ENCODE peak calls at places on chromosomes 12 and 14, in nine cellular contexts. One of them, this sample, is unnamed.

GRCh38 chr14:30339311-30339901 is 219.6 kb upstream of the G2E3 start:
- DNase-seq in heart right ventricle: no peak
- DNase-seq in mesothelial cell of epicardium: no peak
- DNase-seq in HCT116: no peak
- DNase-seq in Panc1: no peak
- DNase-seq in fibroblast of lung: no peak
- DNase-seq in PC-3: no peak
- DNase-seq in tibial artery: no peak
- DNase-seq in B cell: no peak
- DNase-seq in this sample: no peak

GRCh38 chr12:105433804-105434203 is 103.3 kb downstream of the C12orf75 start:
- DNase-seq in heart right ventricle: no peak
- DNase-seq in mesothelial cell of epicardium: no peak
- DNase-seq in HCT116: no peak
- DNase-seq in Panc1: no peak
- DNase-seq in fibroblast of lung: peak; percentile 88
- DNase-seq in PC-3: peak; percentile 88
- DNase-seq in tibial artery: no peak
- DNase-seq in B cell: no peak
- DNase-seq in this sample: no peak

GRCh38 chr14:53663709-53664108 is 292.9 kb downstream of the BMP4 start:
- DNase-seq in heart right ventricle: peak; percentile 16
- DNase-seq in mesothelial cell of epicardium: no peak
- DNase-seq in HCT116: peak; percentile 47
- DNase-seq in Panc1: no peak
- DNase-seq in fibroblast of lung: peak; percentile 12
- DNase-seq in PC-3: peak; percentile 53
- DNase-seq in tibial artery: no peak
- DNase-seq in B cell: no peak
- DNase-seq in this sample: no peak

GRCh38 chr14:99185436-99186068 is 86.4 kb downstream of the BCL11B start:
- DNase-seq in heart right ventricle: no peak
- DNase-seq in mesothelial cell of epicardium: no peak
- DNase-seq in HCT116: no peak
- DNase-seq in Panc1: no peak
- DNase-seq in fibroblast of lung: no peak
- DNase-seq in PC-3: no peak
- DNase-seq in tibial artery: peak; percentile 35
- DNase-seq in B cell: no peak
- DNase-seq in this sample: no peak

GRCh38 chr12:13203028-13203922 is 6.7 kb downstream of the EMP1 start:
- DNase-seq in heart right ventricle: peak; percentile 58
- DNase-seq in mesothelial cell of epicardium: no peak
- DNase-seq in HCT116: no peak
- DNase-seq in Panc1: no peak
- DNase-seq in fibroblast of lung: no peak
- DNase-seq in PC-3: no peak
- DNase-seq in tibial artery: peak; percentile 75
- DNase-seq in B cell: no peak
- DNase-seq in this sample: no peak

GRCh38 chr12:48865441-48866290 is at the start of gene RND1:
- DNase-seq in heart right ventricle: peak; percentile 80
- DNase-seq in mesothelial cell of epicardium: peak; percentile 77
- DNase-seq in HCT116: peak; percentile 89
- DNase-seq in Panc1: peak; percentile 76
- DNase-seq in fibroblast of lung: peak; percentile 87
- DNase-seq in PC-3: peak; percentile 95
- DNase-seq in tibial artery: peak; percentile 95
- DNase-seq in B cell: peak; percentile 87
- DNase-seq in this sample: peak; percentile 93

GRCh38 chr12:91717804-91718203 is 427.8 kb downstream of the BTG1 start:
- DNase-seq in heart right ventricle: no peak
- DNase-seq in mesothelial cell of epicardium: no peak
- DNase-seq in HCT116: no peak
- DNase-seq in Panc1: no peak
- DNase-seq in fibroblast of lung: no peak
- DNase-seq in PC-3: no peak
- DNase-seq in tibial artery: no peak
- DNase-seq in B cell: no peak
- DNase-seq in this sample: no peak

GRCh38 chr12:3882896-3883564 is 9.8 kb upstream of the PARP11 start:
- DNase-seq in heart right ventricle: no peak
- DNase-seq in mesothelial cell of epicardium: no peak
- DNase-seq in HCT116: peak; percentile 4
- DNase-seq in Panc1: no peak
- DNase-seq in fibroblast of lung: peak; percentile 7
- DNase-seq in PC-3: peak; percentile 9
- DNase-seq in tibial artery: no peak
- DNase-seq in B cell: no peak
- DNase-seq in this sample: no peak

GRCh38 chr12:107318554-107318803 is 225.1 kb upstream of the CRY1 start:
- DNase-seq in heart right ventricle: no peak
- DNase-seq in mesothelial cell of epicardium: no peak
- DNase-seq in HCT116: no peak
- DNase-seq in Panc1: no peak
- DNase-seq in fibroblast of lung: no peak
- DNase-seq in PC-3: peak; percentile 17
- DNase-seq in tibial artery: no peak
- DNase-seq in B cell: no peak
- DNase-seq in this sample: no peak

GRCh38 chr12:132222096-132222807 is 78.0 kb downstream of the NOC4L start:
- DNase-seq in heart right ventricle: no peak
- DNase-seq in mesothelial cell of epicardium: no peak
- DNase-seq in HCT116: peak; percentile 71
- DNase-seq in Panc1: peak; percentile 7
- DNase-seq in fibroblast of lung: no peak
- DNase-seq in PC-3: peak; percentile 37
- DNase-seq in tibial artery: peak; percentile 50
- DNase-seq in B cell: peak; percentile 70
- DNase-seq in this sample: no peak

GRCh38 chr14:32384464-32384863 is 55.4 kb downstream of the AKAP6 start:
- DNase-seq in heart right ventricle: no peak
- DNase-seq in mesothelial cell of epicardium: no peak
- DNase-seq in HCT116: no peak
- DNase-seq in Panc1: no peak
- DNase-seq in fibroblast of lung: no peak
- DNase-seq in PC-3: peak; percentile 65
- DNase-seq in tibial artery: no peak
- DNase-seq in B cell: no peak
- DNase-seq in this sample: no peak

GRCh38 chr14:32381869-32382268 is 52.8 kb downstream of the AKAP6 start:
- DNase-seq in heart right ventricle: no peak
- DNase-seq in mesothelial cell of epicardium: no peak
- DNase-seq in HCT116: no peak
- DNase-seq in Panc1: no peak
- DNase-seq in fibroblast of lung: no peak
- DNase-seq in PC-3: peak; percentile 68
- DNase-seq in tibial artery: no peak
- DNase-seq in B cell: no peak
- DNase-seq in this sample: no peak

GRCh38 chr14:32379447-32379846 is 50.3 kb downstream of the AKAP6 start:
- DNase-seq in heart right ventricle: no peak
- DNase-seq in mesothelial cell of epicardium: no peak
- DNase-seq in HCT116: no peak
- DNase-seq in Panc1: no peak
- DNase-seq in fibroblast of lung: no peak
- DNase-seq in PC-3: no peak
- DNase-seq in tibial artery: no peak
- DNase-seq in B cell: no peak
- DNase-seq in this sample: no peak

GRCh38 chr14:32383337-32384009 is 54.4 kb downstream of the AKAP6 start:
- DNase-seq in heart right ventricle: no peak
- DNase-seq in mesothelial cell of epicardium: no peak
- DNase-seq in HCT116: no peak
- DNase-seq in Panc1: no peak
- DNase-seq in fibroblast of lung: no peak
- DNase-seq in PC-3: no peak
- DNase-seq in tibial artery: no peak
- DNase-seq in B cell: no peak
- DNase-seq in this sample: no peak

GRCh38 chr14:32382704-32383103 is 53.6 kb downstream of the AKAP6 start:
- DNase-seq in heart right ventricle: no peak
- DNase-seq in mesothelial cell of epicardium: no peak
- DNase-seq in HCT116: no peak
- DNase-seq in Panc1: no peak
- DNase-seq in fibroblast of lung: no peak
- DNase-seq in PC-3: peak; percentile 59
- DNase-seq in tibial artery: no peak
- DNase-seq in B cell: no peak
- DNase-seq in this sample: no peak
- TF ChIP-seq CTCF in heart right ventricle: peak; percentile 47
- TF ChIP-seq CTCF in mesothelial cell of epicardium: no peak
- TF ChIP-seq CTCF in HCT116: peak; percentile 24
- TF ChIP-seq CTCF in Panc1: peak; percentile 21
- TF ChIP-seq CTCF in fibroblast of lung: peak; percentile 42
- TF ChIP-seq CTCF in PC-3: peak; percentile 88
- TF ChIP-seq CTCF in tibial artery: no peak
- TF ChIP-seq CTCF in B cell: no peak
- TF ChIP-seq CTCF in this sample: peak; percentile 66

GRCh38 chr14:50736932-50737419 is 68.9 kb upstream of the SAV1 start:
- DNase-seq in heart right ventricle: no peak
- DNase-seq in mesothelial cell of epicardium: no peak
- DNase-seq in HCT116: no peak
- DNase-seq in Panc1: no peak
- DNase-seq in fibroblast of lung: no peak
- DNase-seq in PC-3: no peak
- DNase-seq in tibial artery: no peak
- DNase-seq in B cell: no peak
- DNase-seq in this sample: no peak

GRCh38 chr14:50733479-50733878 is 65.4 kb upstream of the SAV1 start:
- DNase-seq in heart right ventricle: no peak
- DNase-seq in mesothelial cell of epicardium: no peak
- DNase-seq in HCT116: no peak
- DNase-seq in Panc1: no peak
- DNase-seq in fibroblast of lung: no peak
- DNase-seq in PC-3: no peak
- DNase-seq in tibial artery: no peak
- DNase-seq in B cell: no peak
- DNase-seq in this sample: no peak

GRCh38 chr14:50739186-50739585 is 71.1 kb upstream of the SAV1 start:
- DNase-seq in heart right ventricle: no peak
- DNase-seq in mesothelial cell of epicardium: no peak
- DNase-seq in HCT116: no peak
- DNase-seq in Panc1: no peak
- DNase-seq in fibroblast of lung: no peak
- DNase-seq in PC-3: no peak
- DNase-seq in tibial artery: no peak
- DNase-seq in B cell: no peak
- DNase-seq in this sample: no peak

GRCh38 chr14:50740858-50741257 is 72.8 kb upstream of the SAV1 start:
- DNase-seq in heart right ventricle: no peak
- DNase-seq in mesothelial cell of epicardium: no peak
- DNase-seq in HCT116: no peak
- DNase-seq in Panc1: no peak
- DNase-seq in fibroblast of lung: peak; percentile 19
- DNase-seq in PC-3: no peak
- DNase-seq in tibial artery: no peak
- DNase-seq in B cell: no peak
- DNase-seq in this sample: no peak

GRCh38 chr14:50734950-50735697 is 67.0 kb upstream of the SAV1 start:
- DNase-seq in heart right ventricle: no peak
- DNase-seq in mesothelial cell of epicardium: no peak
- DNase-seq in HCT116: no peak
- DNase-seq in Panc1: no peak
- DNase-seq in fibroblast of lung: no peak
- DNase-seq in PC-3: peak; percentile 54
- DNase-seq in tibial artery: no peak
- DNase-seq in B cell: no peak
- DNase-seq in this sample: no peak
- TF ChIP-seq CTCF in heart right ventricle: no peak
- TF ChIP-seq CTCF in mesothelial cell of epicardium: no peak
- TF ChIP-seq CTCF in HCT116: no peak
- TF ChIP-seq CTCF in Panc1: no peak
- TF ChIP-seq CTCF in fibroblast of lung: no peak
- TF ChIP-seq CTCF in PC-3: peak; percentile 54
- TF ChIP-seq CTCF in tibial artery: no peak
- TF ChIP-seq CTCF in B cell: no peak
- TF ChIP-seq CTCF in this sample: peak; percentile 26

GRCh38 chr12:121888083-121888477 is 510 bp upstream of the PSMD9 start:
- DNase-seq in heart right ventricle: no peak
- DNase-seq in mesothelial cell of epicardium: no peak
- DNase-seq in HCT116: no peak
- DNase-seq in Panc1: no peak
- DNase-seq in fibroblast of lung: no peak
- DNase-seq in PC-3: no peak
- DNase-seq in tibial artery: no peak
- DNase-seq in B cell: no peak
- DNase-seq in this sample: no peak
- TF ChIP-seq CTCF in heart right ventricle: no peak
- TF ChIP-seq CTCF in mesothelial cell of epicardium: no peak
- TF ChIP-seq CTCF in HCT116: no peak
- TF ChIP-seq CTCF in Panc1: no peak
- TF ChIP-seq CTCF in fibroblast of lung: no peak
- TF ChIP-seq CTCF in PC-3: peak; percentile 75
- TF ChIP-seq CTCF in tibial artery: peak; percentile 37
- TF ChIP-seq CTCF in B cell: no peak
- TF ChIP-seq CTCF in this sample: no peak

GRCh38 chr14:70707138-70708038 is 65.7 kb downstream of the TTC9 start:
- DNase-seq in heart right ventricle: no peak
- DNase-seq in mesothelial cell of epicardium: no peak
- DNase-seq in HCT116: peak; percentile 27
- DNase-seq in Panc1: no peak
- DNase-seq in fibroblast of lung: peak; percentile 89
- DNase-seq in PC-3: peak; percentile 88
- DNase-seq in tibial artery: peak; percentile 41
- DNase-seq in B cell: no peak
- DNase-seq in this sample: no peak
- TF ChIP-seq CTCF in heart right ventricle: no peak
- TF ChIP-seq CTCF in mesothelial cell of epicardium: no peak
- TF ChIP-seq CTCF in HCT116: no peak
- TF ChIP-seq CTCF in Panc1: no peak
- TF ChIP-seq CTCF in fibroblast of lung: no peak
- TF ChIP-seq CTCF in PC-3: peak; percentile 15
- TF ChIP-seq CTCF in tibial artery: no peak
- TF ChIP-seq CTCF in B cell: no peak
- TF ChIP-seq CTCF in this sample: no peak

GRCh38 chr12:21065845-21066244 is 65.1 kb upstream of the SLCO1B1 start:
- DNase-seq in heart right ventricle: no peak
- DNase-seq in mesothelial cell of epicardium: no peak
- DNase-seq in HCT116: peak; percentile 18
- DNase-seq in Panc1: no peak
- DNase-seq in fibroblast of lung: no peak
- DNase-seq in PC-3: peak; percentile 50
- DNase-seq in tibial artery: no peak
- DNase-seq in B cell: no peak
- DNase-seq in this sample: no peak
- TF ChIP-seq CTCF in heart right ventricle: peak; percentile 43
- TF ChIP-seq CTCF in mesothelial cell of epicardium: no peak
- TF ChIP-seq CTCF in HCT116: peak; percentile 54
- TF ChIP-seq CTCF in Panc1: no peak
- TF ChIP-seq CTCF in fibroblast of lung: no peak
- TF ChIP-seq CTCF in PC-3: peak; percentile 54
- TF ChIP-seq CTCF in tibial artery: peak; percentile 45
- TF ChIP-seq CTCF in B cell: no peak
- TF ChIP-seq CTCF in this sample: peak; percentile 41

GRCh38 chr12:65943388-65944137 is 119.3 kb downstream of the HMGA2 start:
- DNase-seq in heart right ventricle: no peak
- DNase-seq in mesothelial cell of epicardium: no peak
- DNase-seq in HCT116: no peak
- DNase-seq in Panc1: no peak
- DNase-seq in fibroblast of lung: no peak
- DNase-seq in PC-3: no peak
- DNase-seq in tibial artery: no peak
- DNase-seq in B cell: no peak
- DNase-seq in this sample: no peak
- TF ChIP-seq CTCF in heart right ventricle: no peak
- TF ChIP-seq CTCF in mesothelial cell of epicardium: no peak
- TF ChIP-seq CTCF in HCT116: no peak
- TF ChIP-seq CTCF in Panc1: peak; percentile 47
- TF ChIP-seq CTCF in fibroblast of lung: peak; percentile 20
- TF ChIP-seq CTCF in PC-3: peak; percentile 39
- TF ChIP-seq CTCF in tibial artery: no peak
- TF ChIP-seq CTCF in B cell: no peak
- TF ChIP-seq CTCF in this sample: no peak

This sample was measured in osteocyte.